ENCODE peak calls at places on chromosomes 2 and 18, in four cellular contexts. W is NCI-H1105, U is chondrocyte, K is AML-193. G is an unnamed sample.

GRCh38 chr2:217853301-217853881 is 149.4 kb downstream of the TNS1 start:
- DNase-seq in K (no peak), U (peak), W (no peak), G (peak)

GRCh38 chr2:177328056-177328455 is 63.5 kb upstream of the NFE2L2 start:
- DNase-seq in W (no peak), U (no peak), K (no peak), G (no peak)

GRCh38 chr18:21735452-21736015 is 5.1 kb upstream of the MIB1 start:
- DNase-seq in U (no peak), K (no peak), W (no peak), G (no peak)

GRCh38 chr2:128500136-128500800 is 181.6 kb upstream of the HS6ST1 start:
- DNase-seq in K (no peak), W (no peak), U (no peak), G (no peak)

GRCh38 chr18:22639026-22639463 is 221.3 kb upstream of the CTAGE1 start:
- DNase-seq in U (no peak), W (no peak), K (no peak), G (no peak)

GRCh38 chr2:207163053-207163814 is 2.5 kb downstream of the KLF7 start:
- DNase-seq in W (no peak), U (no peak), K (no peak), G (no peak)

GRCh38 chr2:128272586-128273468 is 45.8 kb downstream of the HS6ST1 start:
- DNase-seq in K (no peak), U (peak), W (peak), G (no peak)

GRCh38 chr18:57466745-57467144 is 31.6 kb downstream of the ONECUT2 start:
- DNase-seq in U (no peak), K (no peak), W (no peak), G (no peak)

GRCh38 chr2:80149991-80150390 is 154.6 kb downstream of the LRRTM1 start:
- DNase-seq in U (no peak), W (no peak), K (no peak), G (no peak)

G was measured in posterior cingulate gyrus.